ENCODE peak calls at places on chromosomes 7 and 10, in six cellular contexts. N is transverse colon, Q is suprapubic skin, D is upper lobe of left lung, E is breast epithelium, I is stomach. X is an unnamed sample.

GRCh38 chr7:4244041-4244440 is 438.1 kb upstream of the FOXK1 start:
- DNase-seq in N (no peak), Q (no peak), D (no peak), E (no peak), I (no peak), X (no peak)

GRCh38 chr10:1544929-1545328 is 192.4 kb downstream of the ADARB2 start:
- DNase-seq in N (no peak), Q (peak; percentile 26), D (peak; percentile 20), E (no peak), I (no peak), X (no peak)

GRCh38 chr10:32000937-32001336 is 55.3 kb downstream of the KIF5B start:
- DNase-seq in N (no peak), Q (no peak), D (no peak), E (no peak), I (no peak), X (no peak)

GRCh38 chr10:69382382-69383117 is 34.2 kb downstream of the TACR2 start:
- DNase-seq in N (no peak), Q (no peak), D (no peak), E (no peak), I (no peak), X (no peak)

GRCh38 chr7:44971188-44971907 is 7.5 kb downstream of the MYO1G start:
- DNase-seq in N (no peak), Q (no peak), D (no peak), E (no peak), I (no peak), X (no peak)

GRCh38 chr7:14196555-14196954 is 207.1 kb upstream of the ETV1 start:
- DNase-seq in N (no peak), Q (no peak), D (no peak), E (no peak), I (no peak), X (no peak)

GRCh38 chr10:88866454-88866853 is 13.6 kb upstream of the STAMBPL1 start:
- DNase-seq in N (no peak), Q (no peak), D (no peak), E (no peak), I (no peak), X (no peak)

GRCh38 chr10:70679498-70679897 is 7.2 kb downstream of the ADAMTS14 start:
- DNase-seq in N (no peak), Q (no peak), D (no peak), E (no peak), I (no peak), X (no peak)

GRCh38 chr7:13800694-13801448 is 188.6 kb downstream of the ETV1 start:
- DNase-seq in N (no peak), Q (no peak), D (peak; percentile 22), E (no peak), I (peak; percentile 42), X (no peak)

GRCh38 chr7:69967152-69967591 is 368.9 kb downstream of the AUTS2 start:
- DNase-seq in N (no peak), Q (no peak), D (peak; percentile 33), E (no peak), I (peak; percentile 34), X (no peak)

GRCh38 chr7:73451780-73452398 is 18.3 kb downstream of the FZD9 start:
- DNase-seq in N (no peak), Q (no peak), D (no peak), E (no peak), I (no peak), X (no peak)

GRCh38 chr10:98589691-98590090 is 143.0 kb upstream of the HPS1 start:
- DNase-seq in N (no peak), Q (no peak), D (no peak), E (no peak), I (no peak), X (no peak)

GRCh38 chr7:151838861-151839381 is 38.0 kb downstream of the PRKAG2 start:
- DNase-seq in N (peak; percentile 35), Q (no peak), D (peak; percentile 42), E (no peak), I (no peak), X (no peak)

GRCh38 chr7:110839866-110840265 is 251.1 kb upstream of the LRRN3 start:
- DNase-seq in N (no peak), Q (no peak), D (no peak), E (no peak), I (no peak), X (no peak)

GRCh38 chr10:15737635-15738034 is 17.9 kb upstream of the ITGA8 start:
- DNase-seq in N (no peak), Q (no peak), D (no peak), E (no peak), I (no peak), X (no peak)

GRCh38 chr10:17272648-17273047 is 44.6 kb downstream of the VIM start:
- DNase-seq in N (no peak), Q (no peak), D (no peak), E (no peak), I (no peak), X (no peak)

GRCh38 chr10:98135222-98135899 is 904 bp downstream of the R3HCC1L start:
- DNase-seq in N (no peak), Q (no peak), D (no peak), E (no peak), I (no peak), X (peak; percentile 10)

GRCh38 chr10:113780681-113781250 is 29.3 kb downstream of the PLEKHS1 start:
- DNase-seq in N (no peak), Q (no peak), D (no peak), E (no peak), I (no peak), X (no peak)

GRCh38 chr10:42973870-42974692 is 102.8 kb upstream of the RET start:
- DNase-seq in N (peak; percentile 4), Q (no peak), D (peak; percentile 14), E (no peak), I (no peak), X (no peak)

GRCh38 chr7:71511361-71511807 is 379.4 kb downstream of the GALNT17 start:
- DNase-seq in N (no peak), Q (no peak), D (no peak), E (no peak), I (no peak), X (no peak)

GRCh38 chr10:59382831-59383295 is 20.5 kb upstream of the FAM13C start:
- DNase-seq in N (no peak), Q (no peak), D (no peak), E (no peak), I (no peak), X (no peak)

GRCh38 chr10:99926925-99927718 is 82.6 kb downstream of the DNMBP start:
- DNase-seq in N (peak; percentile 76), Q (no peak), D (peak; percentile 27), E (no peak), I (peak; percentile 56), X (peak; percentile 26)

GRCh38 chr7:39085590-39086049 is 107.9 kb downstream of the POU6F2 start:
- DNase-seq in N (no peak), Q (no peak), D (peak; percentile 25), E (no peak), I (no peak), X (no peak)
- TF ChIP-seq POLR2AphosphoS5 in N (no peak), Q (no peak), D (no peak), E (no peak), I (no peak), X (no peak)

DNA sequence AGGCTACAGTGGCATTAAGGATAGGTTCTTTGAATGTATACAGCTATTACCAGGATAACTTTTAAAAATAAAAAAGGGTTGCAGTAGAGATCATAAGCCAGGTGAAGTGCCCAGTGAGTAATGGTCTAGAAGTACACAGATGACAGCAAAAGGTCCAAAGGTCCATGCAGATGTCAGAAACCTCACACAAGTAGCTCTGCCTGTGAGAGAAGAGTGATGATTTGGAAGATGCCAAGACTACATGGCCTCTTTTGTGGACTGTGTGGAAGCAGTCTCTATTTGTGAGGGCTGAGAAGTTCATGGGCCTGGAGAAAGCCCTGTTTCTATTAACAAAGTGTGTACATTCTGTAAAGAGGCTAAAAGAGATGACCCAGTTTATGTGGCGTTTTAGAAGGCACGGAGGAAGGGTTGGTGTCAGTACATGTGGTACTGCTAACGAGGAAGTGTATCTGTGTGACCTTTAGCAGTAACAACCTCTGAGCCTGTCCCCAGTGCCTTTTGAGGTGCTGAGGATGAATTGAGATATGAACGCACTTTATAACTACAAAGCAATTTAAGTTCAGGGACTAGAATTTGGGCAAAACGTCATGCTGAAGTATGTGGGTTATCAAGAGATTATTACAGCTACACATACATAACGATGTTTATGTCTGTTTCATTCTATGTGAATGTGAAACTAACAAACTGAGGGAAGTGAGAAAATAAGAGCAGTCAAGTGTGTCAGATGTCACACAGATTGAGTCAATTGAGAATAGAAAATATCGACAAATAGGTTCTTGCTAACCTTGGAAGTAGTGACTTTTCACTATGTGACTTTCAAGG is 7.6 kb downstream of the CYCS start:
- DNase-seq in N (peak; percentile 39), Q (no peak), D (no peak), E (no peak), I (no peak), X (no peak)
- TF ChIP-seq POLR2A in N (peak; percentile 26), Q (no peak), D (no peak), E (no peak), I (no peak), X (no peak)

GRCh38 chr10:30435068-30435422 is 1.1 kb downstream of the MAP3K8 start:
- DNase-seq in N (peak; percentile 51), Q (no peak), D (peak; percentile 58), E (peak; percentile 55), I (peak; percentile 39), X (no peak)
- H3K27ac ChIP-seq in N (peak overlapping the region; percentile 99), Q (peak overlapping the region; percentile 100), D (peak overlapping the region; percentile 98), E (peak overlapping the region; percentile 98), I (peak overlapping the region; percentile 99), X (peak overlapping the region; percentile 96)

GRCh38 chr7:150325110-150325611 is 1.8 kb upstream of the ACTR3C start:
- DNase-seq in N (no peak), Q (no peak), D (peak; percentile 75), E (no peak), I (no peak), X (no peak)
- TF ChIP-seq POLR2AphosphoS5 in N (no peak), Q (no peak), D (peak; percentile 58), E (peak; percentile 21), I (peak; percentile 31), X (no peak)

DNA sequence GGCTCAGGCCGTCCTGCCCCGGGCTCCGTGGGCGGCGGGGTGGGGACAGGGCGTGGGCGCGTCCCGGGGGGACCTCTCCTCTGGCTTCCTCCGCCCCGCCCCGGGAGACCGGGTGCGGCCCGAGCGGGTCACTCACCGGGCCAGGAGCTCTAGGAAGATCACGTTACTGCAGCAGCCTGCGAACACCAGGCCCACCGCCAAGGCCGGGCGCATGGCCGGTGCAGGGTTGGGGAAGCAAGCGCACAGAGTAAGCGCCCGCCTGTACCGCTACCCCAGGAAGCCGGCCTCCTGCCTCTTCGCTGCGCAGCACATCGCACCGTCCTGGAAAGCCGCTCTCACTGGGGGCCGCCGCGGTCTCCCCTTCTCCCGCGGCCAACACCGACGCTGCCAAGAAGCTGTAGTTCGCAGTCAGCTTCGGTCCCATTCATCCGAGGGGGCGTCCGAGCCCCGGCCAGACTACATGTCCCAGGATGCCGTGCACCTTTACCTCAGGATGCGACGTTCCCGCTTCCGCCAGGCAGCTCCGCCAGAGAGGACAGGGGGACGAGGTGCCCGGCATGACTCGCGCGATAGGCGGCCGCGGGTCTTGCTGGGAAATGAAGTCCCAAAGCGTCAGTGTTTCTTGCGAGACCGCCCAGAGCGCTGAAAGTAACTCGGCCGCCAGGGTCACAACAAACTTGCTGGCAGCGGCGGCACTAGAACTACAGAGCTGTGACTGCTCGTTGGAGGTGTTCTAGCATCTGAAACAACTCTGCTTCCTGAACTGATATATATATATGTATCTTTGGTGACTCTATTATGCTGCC is at the start of gene SLC35B4:
- DNase-seq in N (peak; percentile 97), Q (peak; percentile 97), D (peak; percentile 99), E (peak; percentile 93), I (peak; percentile 97), X (peak; percentile 98)
- TF ChIP-seq POLR2A in N (peak; percentile 43), Q (no peak), D (no peak), E (no peak), I (peak; percentile 27), X (no peak)

GRCh38 chr10:123126246-123126645 is 9.5 kb upstream of the HMX3 start:
- DNase-seq in N (no peak), Q (no peak), D (no peak), E (no peak), I (no peak), X (no peak)
- H3K27ac ChIP-seq in N (no peak overlapping the region), Q (no peak overlapping the region), D (no peak overlapping the region), E (no peak overlapping the region), I (no peak overlapping the region), X (no peak overlapping the region)